ENCODE peak calls at places on chromosomes 5 and 9, in four cellular contexts. T is epithelial cell of proximal tubule; E is CD4-positive, alpha-beta T cell; G is AG20443. I is an unnamed sample.

GRCh38 chr5:143314664-143315063 is 88.8 kb downstream of the NR3C1 start:
- DNase-seq in E (no peak), T (no peak), G (peak), I (no peak)

GRCh38 chr9:77025146-77025545 is 5.7 kb downstream of the FOXB2 start:
- DNase-seq in E (no peak), G (no peak), T (no peak), I (no peak)

GRCh38 chr9:89254773-89255125 is 56.2 kb upstream of the CKS2 start:
- DNase-seq in G (no peak), E (no peak), T (no peak), I (no peak)

GRCh38 chr9:94156549-94157407 is 72.5 kb downstream of the PTPDC1 start:
- DNase-seq in E (no peak), G (peak), T (no peak), I (no peak)

GRCh38 chr5:150065886-150066285 is 20.5 kb downstream of the CSF1R start:
- DNase-seq in G (no peak), E (no peak), T (no peak), I (no peak)

GRCh38 chr5:155726267-155726666 is 600.7 kb upstream of the SGCD start:
- DNase-seq in E (no peak), T (no peak), G (peak), I (no peak)

GRCh38 chr9:37818849-37819248 is 18.3 kb downstream of the DCAF10 start:
- DNase-seq in T (no peak), E (no peak), G (no peak), I (no peak)

GRCh38 chr5:36832274-36832673 is 44.3 kb upstream of the NIPBL start:
- DNase-seq in T (no peak), G (no peak), E (no peak), I (no peak)

GRCh38 chr5:176740131-176740701 is 70.1 kb upstream of the UNC5A start:
- DNase-seq in T (no peak), G (peak), E (no peak), I (no peak)

GRCh38 chr5:8865686-8866374 is 680.0 kb downstream of the SEMA5A start:
- DNase-seq in T (no peak), E (no peak), G (no peak), I (no peak)

GRCh38 chr9:94872921-94873511 is 146.5 kb downstream of the AOPEP start:
- DNase-seq in G (peak), E (no peak), T (no peak), I (no peak)

GRCh38 chr5:4639959-4640358 is 500.2 kb upstream of the ADAMTS16 start:
- DNase-seq in T (peak), G (no peak), E (no peak), I (no peak)

GRCh38 chr9:27276182-27277030 is 20.5 kb downstream of the EQTN start:
- DNase-seq in G (peak), T (peak), E (no peak), I (no peak)

GRCh38 chr5:118557103-118557805 is 431.1 kb downstream of the DTWD2 start:
- DNase-seq in G (no peak), E (no peak), T (no peak), I (no peak)

GRCh38 chr5:172858511-172858989 is 24.5 kb downstream of the ERGIC1 start:
- DNase-seq in T (no peak), E (no peak), G (peak), I (no peak)

GRCh38 chr5:169847519-169847918 is 132.8 kb downstream of the INSYN2B start:
- DNase-seq in T (no peak), E (no peak), G (no peak), I (no peak)

GRCh38 chr5:45623855-45624254 is 72.3 kb downstream of the HCN1 start:
- DNase-seq in T (no peak), E (no peak), G (no peak), I (no peak)

GRCh38 chr5:32193591-32193990 is 19.5 kb upstream of the GOLPH3 start:
- DNase-seq in T (no peak), E (no peak), G (peak), I (no peak)

GRCh38 chr5:110752953-110753352 is 14.1 kb downstream of the SLC25A46 start:
- DNase-seq in E (no peak), G (no peak), T (no peak), I (no peak)

GRCh38 chr9:86282979-86283535 is 719 bp upstream of the ISCA1 start:
- DNase-seq in T (peak), E (no peak), G (peak), I (no peak)

GRCh38 chr9:2722715-2723114 is 5.4 kb downstream of the KCNV2 start:
- DNase-seq in E (no peak), G (peak), T (peak), I (no peak)

GRCh38 chr9:34428325-34428958 is 29.9 kb downstream of the FAM219A start:
- DNase-seq in E (no peak), T (no peak), G (no peak), I (no peak)

GRCh38 chr5:93571111-93571977 is 9.7 kb downstream of the NR2F1-AS1 start:
- DNase-seq in T (no peak), E (no peak), G (no peak), I (no peak)

GRCh38 chr5:150033334-150033733 is 32.8 kb downstream of the HMGXB3 start:
- DNase-seq in E (no peak), G (no peak), T (no peak), I (no peak)

GRCh38 chr9:128321879-128322341 is 337 bp downstream of the TRUB2 start:
- DNase-seq in T (no peak), E (no peak), G (no peak), I (no peak)

GRCh38 chr5:112906637-112907036 is 15.4 kb downstream of the REEP5 start:
- DNase-seq in E (no peak), T (no peak), G (no peak), I (no peak)

GRCh38 chr9:20117482-20117881 is 328.6 kb upstream of the SLC24A2 start:
- DNase-seq in E (no peak), T (no peak), G (no peak), I (no peak)

GRCh38 chr9:127283917-127284316 is 19.3 kb downstream of the GARNL3 start:
- DNase-seq in T (no peak), E (no peak), G (peak), I (no peak)

GRCh38 chr9:114850871-114851270 is 45.0 kb upstream of the TNFSF15 start:
- DNase-seq in E (no peak), T (no peak), G (peak), I (no peak)

GRCh38 chr9:131528886-131529505 is 2.1 kb downstream of the UCK1 start:
- DNase-seq in T (no peak), E (no peak), G (no peak), I (no peak)

GRCh38 chr5:76692651-76693050 is 23.3 kb upstream of the F2R start:
- DNase-seq in G (no peak), T (no peak), E (no peak), I (no peak)

GRCh38 chr5:40676643-40677333 is 2.9 kb upstream of the PTGER4 start:
- DNase-seq in G (peak), T (no peak), E (no peak), I (no peak)

GRCh38 chr5:36978196-36978595 is 101.6 kb downstream of the NIPBL start:
- DNase-seq in E (no peak), G (no peak), T (no peak), I (no peak)

I was measured in effector memory CD8-positive, alpha-beta T cell.